ENCODE peak calls at places on chromosomes 1 and 21, in seven cellular contexts. Y, J, A, X, N, R and G are unnamed samples.

GRCh38 chr21:38819719-38820147 is 14.0 kb downstream of the ETS2 start:
- DNase-seq in A (no peak), J (peak), N (no peak), R (no peak), Y (no peak), X (no peak), G (peak)

GRCh38 chr1:61079276-61079897 is 3.0 kb upstream of the NFIA start:
- DNase-seq in R (no peak), A (no peak), Y (no peak), J (no peak), X (no peak), N (no peak), G (no peak)

GRCh38 chr1:248848596-248848995 is 10.3 kb downstream of the ZNF692 start:
- DNase-seq in N (no peak), R (no peak), A (no peak), X (no peak), J (no peak), Y (no peak), G (no peak)

GRCh38 chr1:53595906-53596305 is 136.7 kb downstream of the DMRTB1 start:
- DNase-seq in A (no peak), X (no peak), R (no peak), N (no peak), Y (no peak), J (no peak), G (no peak)

GRCh38 chr1:50251592-50252165 is 143.0 kb downstream of the ELAVL4 start:
- DNase-seq in N (no peak), X (peak), A (no peak), R (no peak), Y (peak), J (no peak), G (no peak)

GRCh38 chr21:37207441-37208009 is 59.6 kb downstream of the VPS26C start:
- DNase-seq in J (peak), A (no peak), N (peak), X (no peak), Y (peak), R (peak), G (no peak)

GRCh38 chr1:248811514-248812490 is 13.9 kb downstream of the SH3BP5L start:
- DNase-seq in J (no peak), R (no peak), A (peak), N (no peak), Y (no peak), X (no peak), G (peak)

GRCh38 chr1:111399792-111400610 is 27.5 kb downstream of the OVGP1 start:
- DNase-seq in Y (peak), N (peak), A (peak), X (peak), J (peak), R (peak), G (peak)

GRCh38 chr1:14842361-14842760 is 243.9 kb downstream of the KAZN start:
- DNase-seq in Y (no peak), R (no peak), J (no peak), A (no peak), N (no peak), X (no peak), G (no peak)

GRCh38 chr1:16207318-16208269 is 4.9 kb downstream of the ARHGEF19 start:
- DNase-seq in R (no peak), Y (no peak), N (no peak), A (peak), X (peak), J (no peak), G (no peak)

GRCh38 chr1:157585984-157586383 is 11.9 kb downstream of the FCRL4 start:
- DNase-seq in X (no peak), N (no peak), J (no peak), A (no peak), R (no peak), Y (no peak), G (no peak)

GRCh38 chr1:83897516-83897915 is 101.4 kb downstream of the TTLL7 start:
- DNase-seq in J (no peak), X (no peak), Y (no peak), R (no peak), A (no peak), N (no peak), G (no peak)

GRCh38 chr1:81155131-81155530 is 645.6 kb upstream of the ADGRL2 start:
- DNase-seq in N (no peak), R (no peak), A (no peak), Y (no peak), X (no peak), J (no peak), G (no peak)

GRCh38 chr1:203316626-203317093 is 11.3 kb downstream of the BTG2 start:
- DNase-seq in J (no peak), Y (peak), X (no peak), A (peak), R (no peak), N (no peak), G (peak)

DNA sequence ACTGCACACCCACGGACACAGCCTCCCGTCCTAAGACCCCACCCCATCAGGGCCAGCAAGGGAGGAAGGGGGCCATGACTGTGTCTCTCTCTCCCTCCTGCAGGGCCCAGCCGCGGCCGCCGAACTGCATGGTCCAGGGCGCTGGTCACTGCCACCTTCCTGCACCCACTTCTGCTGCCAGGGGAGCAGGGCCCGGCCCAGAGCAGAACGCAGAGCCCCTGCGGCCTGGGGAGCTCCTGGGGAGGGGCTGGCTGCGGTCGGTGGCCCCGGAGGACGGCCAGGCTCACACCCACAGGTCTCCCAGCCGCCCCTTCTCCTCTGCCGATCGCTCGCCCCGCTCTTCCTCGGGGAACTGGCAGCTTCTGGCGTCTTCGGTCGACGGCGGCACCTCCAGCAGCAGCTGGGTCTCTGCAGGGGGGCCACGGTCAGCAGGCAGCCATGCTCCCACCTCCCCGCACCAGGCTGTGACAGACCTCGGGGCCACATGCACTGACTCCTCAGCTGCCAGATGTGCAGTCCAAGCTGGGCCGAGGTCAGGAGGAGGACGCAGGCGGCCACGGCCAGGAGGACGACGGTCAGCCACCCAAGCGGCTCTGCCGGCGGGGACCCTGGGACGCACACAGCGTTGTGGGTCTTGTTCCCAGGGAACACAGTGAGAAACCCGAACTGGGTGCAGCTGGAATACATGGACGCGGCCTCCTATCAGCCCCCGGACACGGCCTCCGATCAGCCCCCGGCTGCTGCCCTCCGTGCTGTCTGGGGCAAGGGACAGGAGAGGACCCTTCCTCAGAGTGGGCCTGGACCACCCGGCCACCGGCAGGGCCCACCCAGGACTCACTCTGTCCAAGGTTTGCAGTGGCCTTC is 2.6 kb downstream of the TNFRSF18 start:
- DNase-seq in Y (peak), X (peak), A (no peak), J (no peak), R (no peak), N (no peak), G (no peak)
- TF ChIP-seq JUND in Y (no peak), X (no peak), A (no peak), J (no peak), R (no peak), N (no peak), G (no peak)

DNA sequence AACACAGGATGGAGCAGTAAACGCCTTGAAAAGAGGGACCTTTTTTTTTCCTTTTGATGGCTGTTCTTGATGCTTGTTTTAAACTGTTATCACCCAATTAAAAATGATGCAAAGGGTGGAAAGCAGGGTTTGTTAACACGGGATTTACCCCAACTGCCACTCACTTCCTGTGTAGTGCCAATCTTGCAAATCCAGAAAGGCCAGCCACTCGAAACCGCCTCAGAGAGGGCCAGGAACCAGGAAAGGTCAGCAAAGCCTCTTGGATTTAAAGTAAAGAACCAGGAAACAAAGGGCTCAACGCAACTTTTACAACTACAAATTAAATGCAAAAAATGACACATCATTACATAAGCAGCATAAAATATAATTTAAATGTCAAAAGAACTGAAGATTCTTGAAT is 347.4 kb downstream of the PDE4B start:
- DNase-seq in A (no peak), J (no peak), Y (no peak), R (no peak), X (no peak), N (no peak), G (no peak)
- TF ChIP-seq JUND in A (no peak), J (no peak), Y (no peak), R (no peak), X (no peak), N (no peak), G (no peak)

GRCh38 chr1:117620440-117620839 is 14.6 kb downstream of the TENT5C start:
- DNase-seq in A (no peak), N (no peak), X (no peak), J (no peak), R (no peak), Y (no peak), G (no peak)

GRCh38 chr1:117623698-117624097 is 17.9 kb downstream of the TENT5C start:
- DNase-seq in A (no peak), J (no peak), R (no peak), N (no peak), X (no peak), Y (no peak), G (no peak)

GRCh38 chr1:117623141-117623540 is 17.3 kb downstream of the TENT5C start:
- DNase-seq in J (no peak), Y (no peak), A (no peak), X (no peak), N (no peak), R (no peak), G (no peak)

GRCh38 chr1:117621316-117621715 is 15.5 kb downstream of the TENT5C start:
- DNase-seq in X (no peak), Y (no peak), N (no peak), R (no peak), J (no peak), A (no peak), G (no peak)

DNA sequence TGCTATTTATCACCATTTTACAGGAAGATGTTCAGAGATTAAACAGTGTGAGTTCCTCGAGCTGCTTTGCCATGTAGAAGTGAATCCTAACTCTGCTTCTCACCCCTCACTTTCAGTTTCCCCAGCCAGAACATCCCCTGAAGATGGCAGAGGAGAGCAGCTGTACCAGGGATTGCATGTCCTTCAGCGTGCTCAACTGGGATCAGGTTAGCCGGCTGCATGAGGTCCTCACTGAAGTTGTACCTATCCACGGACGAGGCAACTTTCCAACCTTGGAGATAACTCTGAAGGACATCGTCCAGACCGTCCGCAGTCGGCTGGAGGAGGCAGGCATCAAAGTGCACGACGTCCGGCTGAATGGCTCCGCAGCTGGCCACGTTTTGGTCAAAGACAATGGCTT is 16.9 kb downstream of the TENT5C start:
- DNase-seq in A (no peak), N (no peak), J (no peak), Y (no peak), R (no peak), X (no peak), G (no peak)
- TF ChIP-seq JUND in A (no peak), N (no peak), J (no peak), Y (no peak), R (no peak), X (no peak), G (no peak)

DNA sequence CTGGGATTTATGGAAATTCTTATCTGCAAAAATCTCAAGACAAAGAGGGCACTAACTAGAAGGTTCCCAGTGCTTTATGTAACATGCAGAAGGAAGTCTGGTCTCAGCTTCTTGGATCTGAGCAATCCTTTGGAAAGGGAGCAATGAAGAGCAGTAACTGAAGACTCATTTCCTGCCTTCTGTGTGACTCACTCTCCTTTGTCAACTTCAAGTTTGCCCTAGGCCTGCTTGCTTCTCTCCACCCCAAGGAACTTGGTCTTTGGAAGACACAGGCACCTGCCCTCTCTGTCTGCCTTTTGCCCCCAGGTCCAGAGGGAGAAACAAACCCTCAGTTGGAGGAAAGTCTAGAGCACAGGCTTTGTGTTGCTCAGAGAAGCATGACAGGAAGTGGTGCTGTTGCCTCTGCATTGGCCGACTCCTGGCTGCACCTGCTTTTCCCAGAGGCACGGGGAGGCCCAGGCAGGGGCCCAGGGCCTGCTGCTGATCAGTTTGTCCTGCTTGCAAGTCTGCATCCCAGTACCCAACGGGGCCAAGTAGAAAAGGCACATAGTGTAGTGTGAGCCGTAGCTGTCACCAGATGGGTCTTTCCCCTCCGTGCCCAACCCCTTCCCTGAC is 137.2 kb downstream of the DHRS3 start:
- DNase-seq in J (peak), R (no peak), X (no peak), N (no peak), Y (no peak), A (peak), G (peak)
- TF ChIP-seq JUND in J (no peak), R (no peak), X (no peak), N (no peak), Y (peak), A (peak), G (no peak)